ENCODE peak calls at places on chromosomes 3 and 15, in ten cellular contexts. B, D, M, J, U, X, O, I, G and Z are unnamed samples.

GRCh38 chr15:39455502-39455991 is 125.3 kb upstream of the THBS1 start:
- DNase-seq in M (no peak), G (no peak), X (no peak), J (no peak), U (no peak), D (no peak), B (no peak), I (peak), O (no peak), Z (no peak)

GRCh38 chr3:28850186-28850585 is 430.7 kb upstream of the RBMS3 start:
- DNase-seq in B (no peak), O (no peak), I (no peak), M (no peak), X (no peak), D (no peak), J (no peak), G (peak), U (no peak), Z (peak)

GRCh38 chr3:23750573-23751484 is 54.9 kb upstream of the UBE2E1 start:
- DNase-seq in I (peak), D (no peak), J (no peak), O (no peak), U (no peak), X (no peak), M (no peak), G (no peak), B (no peak), Z (no peak)

GRCh38 chr3:134365766-134366065 is 8.5 kb downstream of the AMOTL2 start:
- DNase-seq in M (no peak), D (no peak), I (no peak), X (no peak), U (no peak), G (no peak), B (no peak), J (peak), O (no peak), Z (peak)

GRCh38 chr3:48919215-48920138 is 835 bp downstream of the ARIH2 start:
- DNase-seq in B (peak), I (peak), X (peak), J (peak), O (peak), U (no peak), D (peak), M (peak), G (peak), Z (peak)

GRCh38 chr15:40103124-40103858 is 5.4 kb downstream of the BMF start:
- DNase-seq in J (no peak), D (peak), M (no peak), B (peak), U (peak), O (peak), G (peak), I (peak), X (no peak), Z (peak)

GRCh38 chr15:69129026-69129385 is 31.4 kb upstream of the GLCE start:
- DNase-seq in U (no peak), O (no peak), J (no peak), D (no peak), G (no peak), B (no peak), X (no peak), I (peak), M (no peak), Z (no peak)

GRCh38 chr3:98855811-98856400 is 45.6 kb downstream of the DCBLD2 start:
- DNase-seq in O (no peak), G (peak), X (no peak), D (peak), B (peak), M (no peak), I (peak), U (no peak), J (no peak), Z (no peak)

GRCh38 chr3:179973024-179973423 is 63.7 kb downstream of the PEX5L start:
- DNase-seq in M (no peak), B (no peak), X (no peak), D (no peak), U (no peak), O (no peak), J (no peak), G (no peak), I (no peak), Z (no peak)

GRCh38 chr3:189534546-189534945 is 96.6 kb upstream of the TP63 start:
- DNase-seq in M (no peak), J (no peak), O (no peak), X (no peak), B (no peak), I (no peak), D (no peak), G (no peak), U (no peak), Z (no peak)

GRCh38 chr15:44159492-44159891 is 35.6 kb downstream of the FRMD5 start:
- DNase-seq in I (no peak), J (no peak), U (no peak), B (no peak), D (no peak), O (no peak), G (no peak), M (no peak), X (no peak), Z (no peak)

GRCh38 chr3:113744941-113745272 is 1.1 kb downstream of the NAA50 start:
- DNase-seq in X (no peak), M (no peak), D (no peak), O (no peak), U (no peak), J (no peak), I (no peak), G (no peak), B (no peak), Z (no peak)

GRCh38 chr15:101369676-101370075 is 74.6 kb upstream of the SNRPA1 start:
- DNase-seq in X (no peak), M (no peak), D (no peak), J (no peak), U (no peak), B (no peak), G (no peak), O (no peak), I (no peak), Z (no peak)

GRCh38 chr3:126117786-126118185 is 33.9 kb upstream of the SLC41A3 start:
- DNase-seq in X (no peak), B (no peak), M (no peak), G (no peak), I (no peak), U (no peak), O (no peak), J (no peak), D (no peak), Z (no peak)

GRCh38 chr3:9970020-9970652 is 16.5 kb downstream of the EMC3 start:
- DNase-seq in I (peak), G (peak), D (no peak), J (no peak), B (peak), M (no peak), X (no peak), U (no peak), O (no peak), Z (no peak)

GRCh38 chr15:63938486-63939061 is 104.8 kb upstream of the HERC1 start:
- DNase-seq in B (no peak), G (no peak), I (no peak), U (no peak), M (no peak), X (no peak), J (peak), O (no peak), D (no peak), Z (no peak)

GRCh38 chr3:184543848-184544512 is 17.6 kb upstream of the EPHB3 start:
- DNase-seq in I (peak), U (peak), D (peak), X (peak), O (peak), B (peak), G (peak), M (peak), J (peak), Z (peak)

GRCh38 chr3:113141543-113141942 is 69.8 kb upstream of the BOC start:
- DNase-seq in J (no peak), X (no peak), I (no peak), O (no peak), U (no peak), G (no peak), D (no peak), M (no peak), B (no peak), Z (no peak)